ENCODE peak calls at places on chromosome 2, in seven cellular contexts. E is H1, G is GM12891, N is HepG2, B is GM12892, F is GM12878, R is SK-N-SH. C is an unnamed sample.

GRCh38 chr2:26792720-26793119 is 6.9 kb downstream of the CENPA start:
- DNase-seq in E (no peak), B (no peak), G (no peak), N (no peak), R (no peak), F (no peak), C (no peak)

GRCh38 chr2:88061295-88061694 is 5.7 kb upstream of the KRCC1 start:
- DNase-seq in R (no peak), E (no peak), N (no peak), B (no peak), G (no peak), F (no peak), C (peak; percentile 49)

GRCh38 chr2:98012561-98012979 is 16.8 kb upstream of the TMEM131 start:
- DNase-seq in E (no peak), N (no peak), R (no peak), B (peak; percentile 34), F (peak; percentile 88), G (peak; percentile 20), C (no peak)

GRCh38 chr2:60954139-60954538 is 63.4 kb upstream of the PEX13 start:
- DNase-seq in N (no peak), G (no peak), F (peak; percentile 40), B (no peak), R (no peak), E (no peak), C (no peak)

GRCh38 chr2:34104601-34105000 is 505.5 kb upstream of the FAM98A start:
- DNase-seq in F (no peak), R (no peak), B (no peak), E (no peak), G (no peak), N (no peak), C (no peak)

GRCh38 chr2:9231291-9232165 is 24.9 kb downstream of the ASAP2 start:
- DNase-seq in N (no peak), B (no peak), G (no peak), E (no peak), R (no peak), F (no peak), C (no peak)

GRCh38 chr2:129902731-129903585 is 76.5 kb upstream of the RAB6C start:
- DNase-seq in F (no peak), N (no peak), B (no peak), R (no peak), G (no peak), E (no peak), C (no peak)

GRCh38 chr2:51027442-51027841 is 4.5 kb downstream of the NRXN1 start:
- DNase-seq in G (no peak), B (no peak), R (no peak), E (no peak), N (no peak), F (no peak), C (no peak)

GRCh38 chr2:134882773-134883172 is 35.8 kb upstream of the CCNT2 start:
- DNase-seq in E (no peak), N (no peak), R (no peak), G (no peak), F (no peak), B (no peak), C (no peak)

GRCh38 chr2:27040282-27040681 is 7.5 kb downstream of the TMEM214 start:
- DNase-seq in B (no peak), R (no peak), F (no peak), N (no peak), G (no peak), E (no peak), C (no peak)

DNA sequence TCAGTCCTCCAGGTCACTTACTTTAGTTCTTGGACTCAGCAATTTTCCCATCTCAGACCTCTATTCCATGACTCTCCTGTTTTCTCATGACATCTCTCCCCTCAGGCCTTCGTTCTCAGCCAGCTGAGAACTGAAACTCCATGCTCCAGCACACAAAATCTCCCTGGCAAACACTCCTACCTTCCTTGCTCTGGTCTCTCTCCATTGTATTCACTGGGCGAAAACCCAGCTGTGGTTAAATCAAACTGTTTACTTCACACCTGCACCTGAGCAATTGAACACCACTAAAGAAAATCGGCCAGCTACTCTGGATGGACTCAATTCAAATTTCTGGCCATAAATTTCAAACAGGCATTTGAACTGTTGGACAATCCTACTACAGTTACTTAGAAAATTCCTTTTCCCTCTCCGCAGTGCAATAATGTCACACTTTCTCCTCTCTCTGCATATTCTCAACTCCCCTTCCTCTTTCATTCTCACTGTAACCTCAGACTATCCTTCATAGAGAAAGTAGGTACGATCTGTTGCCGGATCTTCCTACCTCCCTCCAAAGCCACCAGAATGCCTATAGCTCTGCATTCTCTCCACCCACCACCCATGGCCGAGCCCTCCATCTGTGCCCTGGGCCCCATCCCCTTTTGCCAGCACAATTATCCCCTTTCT is 127.7 kb upstream of the SLC1A4 start:
- DNase-seq in B (no peak), F (no peak), E (no peak), N (no peak), R (no peak), G (no peak), C (no peak)
- TF ChIP-seq TAF1 in B (no peak), F (no peak), E (no peak), N (no peak), R (no peak), G (no peak), C (no peak)

GRCh38 chr2:137336067-137336466 is 570.7 kb downstream of the THSD7B start:
- DNase-seq in F (no peak), B (no peak), N (no peak), R (no peak), E (no peak), G (no peak), C (no peak)

DNA sequence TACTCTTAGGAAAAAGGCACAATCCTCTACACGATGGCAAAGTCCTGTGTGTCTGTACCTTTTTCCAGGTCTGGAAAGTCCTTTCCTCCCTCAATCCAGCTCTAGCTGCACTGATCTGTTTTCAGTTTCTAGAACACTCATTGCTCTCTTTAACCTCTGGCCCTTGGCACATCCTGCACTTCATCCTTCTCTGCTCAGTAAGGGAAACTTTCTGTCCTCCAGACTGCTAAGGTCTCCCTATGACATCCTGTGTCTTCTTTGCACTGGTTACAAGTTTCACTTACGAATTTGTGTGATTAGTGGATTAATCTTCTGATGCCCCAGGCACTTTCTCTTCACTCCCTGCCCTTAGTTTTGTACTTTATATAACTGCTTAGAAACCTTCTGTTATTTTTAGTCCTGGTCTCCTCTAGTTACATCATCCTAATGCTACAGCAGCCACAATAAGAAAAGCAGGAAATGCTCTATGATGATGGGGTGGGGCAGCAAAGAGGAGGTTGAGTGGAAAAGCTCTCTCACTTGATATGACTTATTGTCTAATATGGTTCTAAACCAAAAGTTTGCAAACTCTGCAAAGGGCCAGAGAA is 568.1 kb downstream of the THSD7B start:
- DNase-seq in B (no peak), F (peak; percentile 1), E (no peak), R (no peak), G (no peak), N (no peak), C (no peak)
- TF ChIP-seq TAF1 in B (no peak), F (no peak), E (no peak), R (no peak), G (no peak), N (no peak), C (no peak)

DNA sequence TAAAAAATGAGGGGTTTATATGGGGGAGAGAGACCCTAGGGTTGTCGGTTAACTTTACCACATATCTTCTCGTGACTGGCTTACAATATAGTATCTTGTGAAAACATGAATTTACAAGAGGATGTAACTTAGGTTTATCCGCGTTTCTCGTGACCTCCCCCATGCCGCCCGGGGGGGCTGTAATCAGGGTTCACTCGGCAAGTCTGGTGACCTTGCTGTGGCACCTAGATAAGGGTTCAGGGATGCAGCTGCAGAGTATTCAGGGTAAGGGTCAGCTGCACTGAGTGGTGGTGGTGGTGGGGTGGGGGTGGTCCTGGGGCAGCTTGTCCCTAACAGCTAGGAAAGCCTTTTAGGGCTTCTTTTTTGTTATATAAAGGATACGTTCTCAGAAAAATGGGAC is 112.3 kb downstream of the LYPD1 start:
- DNase-seq in G (no peak), B (no peak), N (no peak), E (no peak), F (no peak), R (no peak), C (no peak)
- TF ChIP-seq TAF1 in G (no peak), B (no peak), N (no peak), E (no peak), F (no peak), R (no peak), C (no peak)

GRCh38 chr2:240963376-240964220 is 34.8 kb upstream of the SNED1 start:
- DNase-seq in R (peak; percentile 30), B (peak; percentile 22), F (no peak), N (no peak), G (no peak), E (no peak), C (no peak)
- TF ChIP-seq TAF1 in R (no peak), B (no peak), F (no peak), N (no peak), G (no peak), E (no peak), C (no peak)